ENCODE peak calls at places on chromosomes 4 and X, in four cellular contexts. X is prostate gland, B is SK-N-SH, D is HepG2. W is an unnamed sample.

GRCh38 chr4:153748378-153748777 is 11.4 kb downstream of the RNF175 start:
- DNase-seq in X (peak), D (no peak), B (peak), W (no peak)

GRCh38 chr4:101008503-101008902 is 338.8 kb downstream of the PPP3CA start:
- DNase-seq in B (no peak), X (no peak), D (peak), W (no peak)

GRCh38 chrX:20965270-20966044 is 408.8 kb upstream of the CNKSR2 start:
- DNase-seq in D (no peak), B (no peak), X (no peak), W (no peak)

GRCh38 chrX:154465601-154466000 is 7.5 kb downstream of the PLXNA3 start:
- DNase-seq in D (no peak), X (no peak), B (no peak), W (no peak)

GRCh38 chr4:6360385-6360784 is 90.7 kb downstream of the WFS1 start:
- DNase-seq in B (peak), X (no peak), D (no peak), W (no peak)

GRCh38 chrX:32877592-32877991 is 333.8 kb downstream of the DMD start:
- DNase-seq in D (no peak), X (peak), B (no peak), W (no peak)

GRCh38 chr4:155705664-155706063 is 39.0 kb downstream of the GUCY1A1 start:
- DNase-seq in X (no peak), D (peak), B (no peak), W (peak)

GRCh38 chr4:38935391-38936073 is 67.9 kb downstream of the FAM114A1 start:
- DNase-seq in D (no peak), X (no peak), B (no peak), W (no peak)

GRCh38 chr4:101346312-101346561 is 1.1 kb downstream of the PPP3CA start:
- DNase-seq in D (peak), B (peak), X (peak), W (no peak)

GRCh38 chrX:31213941-31214340 is 142.1 kb upstream of the FTHL17 start:
- DNase-seq in D (no peak), B (peak), X (no peak), W (peak)

GRCh38 chrX:115709039-115709438 is 148.1 kb downstream of the PLS3 start:
- DNase-seq in D (no peak), X (no peak), B (no peak), W (no peak)

GRCh38 chrX:119853449-119853848 is 686 bp upstream of the UPF3B start:
- DNase-seq in B (no peak), X (no peak), D (no peak), W (no peak)

GRCh38 chr4:127622923-127623754 is 9.6 kb upstream of the INTU start:
- DNase-seq in X (peak), B (peak), D (peak), W (peak)

GRCh38 chr4:17142232-17142711 is 243.8 kb upstream of the LDB2 start:
- DNase-seq in D (no peak), B (no peak), X (no peak), W (peak)

DNA sequence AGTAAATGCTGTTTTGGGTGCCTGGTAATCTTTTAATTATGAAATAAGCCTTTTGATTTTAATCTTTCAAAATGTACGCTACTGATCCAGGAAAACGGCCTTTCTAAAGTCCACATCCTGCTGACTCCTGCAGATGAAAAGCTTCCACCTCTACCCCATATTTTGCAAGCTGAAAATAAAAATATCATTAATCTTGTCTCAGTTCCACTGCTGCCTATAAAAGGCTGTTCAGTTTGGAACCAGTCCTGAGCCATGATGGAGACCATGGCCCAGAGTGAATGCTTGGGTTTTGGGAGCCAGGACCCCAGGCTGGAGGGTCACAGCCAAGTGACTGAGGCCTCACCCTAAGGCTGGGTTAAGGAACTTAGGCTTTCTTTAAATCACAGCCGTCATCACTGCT is 110.8 kb downstream of the AFF1 start:
- DNase-seq in B (no peak), X (no peak), D (no peak), W (no peak)
- TF ChIP-seq POLR2AphosphoS5 in B (no peak), X (no peak), D (no peak), W (no peak)

DNA sequence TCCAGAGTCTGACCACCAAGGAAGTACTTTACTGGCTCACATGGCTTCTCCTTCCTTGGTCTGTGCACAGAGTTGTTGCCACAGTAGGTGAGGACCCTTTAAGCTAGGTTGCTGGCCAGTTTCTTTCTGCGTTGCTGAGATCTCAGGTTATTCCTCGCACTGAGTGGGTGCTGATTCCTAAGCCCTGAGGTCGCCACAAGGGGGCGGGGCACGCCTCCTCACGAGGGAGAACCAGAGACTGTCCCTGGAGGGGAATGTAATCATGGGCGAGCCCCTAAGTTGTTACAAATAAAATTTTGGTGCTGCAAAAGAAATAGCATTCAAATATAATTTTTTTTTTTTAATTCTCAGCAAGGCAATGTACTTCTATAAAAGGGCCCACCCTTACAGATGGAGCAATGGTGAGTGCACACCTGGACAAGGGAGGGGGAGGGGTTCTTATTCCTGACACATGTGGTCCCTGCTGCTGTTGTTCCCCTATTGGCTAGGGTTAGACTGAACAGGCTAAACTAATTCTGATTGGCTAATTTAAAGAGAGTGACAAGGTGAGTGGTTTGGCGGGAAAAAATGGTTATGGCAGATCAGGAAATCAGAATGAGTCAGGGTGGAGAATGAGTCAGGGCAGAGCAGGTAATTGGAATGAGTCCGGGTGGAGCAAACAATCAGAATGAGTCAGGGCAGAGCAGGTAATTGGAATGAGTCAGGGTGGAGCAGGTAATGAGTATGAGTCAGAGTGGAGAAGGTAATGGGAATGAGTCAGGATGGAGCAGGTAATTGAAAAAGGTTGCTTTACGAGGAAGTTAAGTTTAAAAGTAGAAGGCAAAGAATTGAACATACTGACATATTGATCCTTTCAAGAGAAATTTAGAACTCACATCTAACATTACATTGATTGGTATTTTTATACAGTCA is 107.5 kb downstream of the VSIG4 start:
- DNase-seq in B (peak), X (no peak), D (peak), W (no peak)
- TF ChIP-seq POLR2AphosphoS5 in B (no peak), X (no peak), D (no peak), W (no peak)

GRCh38 chrX:2401590-2402360 is 99.0 kb downstream of the DHRSX start:
- DNase-seq in B (no peak), X (peak), D (peak), W (no peak)
- TF ChIP-seq POLR2AphosphoS5 in B (no peak), X (peak), D (no peak), W (no peak)

DNA sequence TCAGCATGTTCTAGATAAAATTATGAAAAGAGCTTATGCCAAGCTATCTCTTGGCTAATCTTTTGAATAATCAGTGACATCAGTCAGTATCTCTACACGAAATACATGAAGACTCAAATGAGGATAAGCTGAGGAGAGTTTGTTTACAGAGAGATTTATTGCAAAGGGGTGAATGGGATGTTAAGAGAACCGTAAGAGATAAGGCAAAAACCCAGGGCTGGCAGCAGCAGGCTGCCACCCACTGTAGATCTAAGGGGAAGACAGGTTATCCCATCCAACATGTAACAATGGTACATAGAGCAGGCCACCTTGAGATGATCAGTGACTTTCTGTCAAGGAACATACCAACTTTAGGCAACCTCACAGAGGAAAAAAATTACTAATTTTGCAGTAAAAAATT is 432.1 kb upstream of the NR3C2 start:
- DNase-seq in D (no peak), X (no peak), B (no peak), W (no peak)
- TF ChIP-seq POLR2AphosphoS5 in D (no peak), X (no peak), B (no peak), W (no peak)

DNA sequence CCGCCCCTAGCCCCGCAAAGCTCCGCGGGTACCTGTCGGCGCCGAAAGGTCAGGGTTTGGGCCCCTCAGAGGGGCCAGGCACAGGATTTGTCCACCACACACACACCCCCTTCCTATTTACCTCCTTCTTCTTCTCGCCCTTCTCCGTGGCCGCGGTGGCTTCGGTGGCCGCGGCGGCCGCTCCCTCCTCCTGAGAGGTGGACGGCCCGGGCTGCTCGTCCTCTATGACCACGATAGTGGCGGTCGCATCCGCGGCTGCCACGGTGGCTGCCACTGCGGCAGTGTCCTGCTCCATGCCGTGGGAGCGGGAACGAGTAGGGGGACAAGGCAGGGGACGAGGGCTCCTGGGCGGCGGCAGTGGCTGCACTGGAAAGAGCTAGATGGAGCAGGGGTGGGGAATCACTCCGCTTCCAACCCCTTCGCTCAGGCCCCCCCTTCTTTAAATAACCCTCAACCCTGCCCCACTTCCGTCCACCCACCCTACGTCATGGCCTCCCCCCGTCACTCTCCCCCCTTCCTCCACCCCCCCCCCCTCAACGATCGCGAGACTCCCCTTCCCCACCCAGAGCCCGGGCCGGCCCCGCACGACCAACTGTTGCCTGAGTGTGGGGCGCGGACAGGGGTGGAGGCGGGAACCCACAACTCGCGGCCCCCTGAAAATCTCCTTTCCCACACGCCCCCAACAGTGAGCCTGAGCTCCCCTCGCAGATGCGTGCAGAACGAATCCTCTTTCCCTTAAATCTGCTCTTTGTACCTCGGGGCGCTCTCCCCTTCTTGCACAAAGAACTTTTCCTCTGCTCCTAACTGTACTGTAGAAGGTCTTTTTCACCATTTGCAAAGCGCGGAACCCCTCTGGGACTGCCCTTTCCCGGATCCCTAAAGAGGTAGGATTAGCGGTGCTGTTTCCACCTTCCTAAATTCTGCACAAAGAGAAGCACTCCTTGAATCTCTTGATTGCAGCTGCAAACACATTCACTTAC is at the start of gene SMARCA1:
- DNase-seq in D (peak), X (peak), B (peak), W (peak)
- TF ChIP-seq POLR2AphosphoS5 in D (peak), X (no peak), B (peak), W (no peak)

DNA sequence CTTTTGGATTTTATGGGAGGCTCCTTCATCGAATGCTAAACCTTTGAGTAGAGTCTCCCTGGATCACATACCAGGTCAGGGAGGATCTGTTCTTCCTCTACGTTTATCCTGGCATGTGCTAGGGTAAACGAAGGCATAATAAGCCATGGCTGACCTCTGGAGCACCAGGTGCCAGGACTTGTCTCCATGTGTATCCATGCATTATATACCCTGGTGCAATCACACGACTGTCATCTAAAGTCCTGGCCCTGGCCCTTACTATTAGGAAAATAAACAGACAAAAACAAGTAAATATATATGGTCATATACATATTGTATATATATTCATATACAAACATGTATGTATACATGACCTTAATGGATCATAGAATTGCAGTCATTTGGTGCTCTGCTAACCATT is 21.2 kb downstream of the EREG start:
- DNase-seq in D (no peak), X (no peak), B (no peak), W (no peak)
- TF ChIP-seq POLR2AphosphoS5 in D (no peak), X (no peak), B (no peak), W (no peak)

DNA sequence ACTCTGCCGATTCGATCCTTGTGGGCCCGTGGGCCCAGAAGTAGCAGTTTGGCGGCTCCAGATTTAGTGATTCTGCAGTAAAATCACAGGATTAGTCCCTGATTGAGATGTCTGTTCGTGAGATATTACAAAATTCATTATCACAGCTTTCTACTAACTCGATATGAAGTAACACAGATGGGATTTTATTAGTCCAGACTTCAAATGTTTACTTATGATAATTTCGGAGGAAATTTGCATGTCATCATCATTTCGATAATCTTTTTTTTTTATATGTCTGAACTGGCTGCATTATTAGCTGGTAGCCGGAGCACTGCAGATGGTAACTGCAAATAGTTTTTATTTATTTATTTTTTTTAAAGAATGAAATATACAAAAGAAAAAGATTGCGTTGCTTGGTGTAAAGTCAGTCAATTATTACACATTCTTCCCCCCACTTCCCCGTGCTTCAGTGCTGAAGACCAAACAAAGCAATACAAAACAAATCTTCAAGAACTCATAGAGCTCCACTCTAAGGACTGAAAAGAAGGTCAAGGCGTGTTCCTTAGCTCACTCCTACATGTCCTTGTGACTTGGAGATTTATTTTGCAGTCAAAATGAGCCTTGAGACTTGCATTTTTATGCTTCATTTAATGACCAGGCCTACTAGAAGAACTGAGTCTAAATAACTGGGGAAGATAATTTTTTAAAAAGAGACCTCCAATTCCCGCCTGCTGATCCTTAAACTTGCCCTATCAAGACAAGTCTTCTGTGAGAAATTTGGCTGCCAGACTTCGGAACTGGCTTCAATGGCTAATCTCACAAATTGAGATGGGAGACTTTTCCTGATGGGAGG is 11.7 kb upstream of the PITX2 start:
- DNase-seq in B (no peak), D (no peak), X (no peak), W (no peak)
- TF ChIP-seq POLR2AphosphoS5 in B (no peak), D (no peak), X (no peak), W (no peak)

DNA sequence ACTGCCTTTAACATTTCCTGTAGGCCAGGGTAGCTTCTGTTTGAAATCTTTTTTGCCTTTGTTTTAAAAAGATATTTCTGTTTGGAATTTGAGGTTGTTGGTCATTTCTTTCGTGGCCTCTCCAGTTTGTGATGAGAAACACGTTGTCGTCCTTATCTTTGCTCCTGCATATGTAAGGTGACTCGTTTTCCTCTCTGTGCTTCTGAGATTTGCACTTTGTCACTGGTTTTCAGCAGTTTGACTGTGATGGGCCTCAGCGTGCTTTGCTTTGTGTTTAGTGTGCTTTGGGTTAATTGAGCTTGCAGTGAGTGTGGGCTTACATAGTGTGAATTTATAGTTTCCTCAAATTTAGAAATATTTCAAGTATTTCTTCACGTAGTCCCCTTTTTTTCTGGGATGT is 81.5 kb downstream of the FAM193A start:
- DNase-seq in D (no peak), X (no peak), B (no peak), W (peak)
- TF ChIP-seq POLR2AphosphoS5 in D (no peak), X (no peak), B (no peak), W (no peak)

DNA sequence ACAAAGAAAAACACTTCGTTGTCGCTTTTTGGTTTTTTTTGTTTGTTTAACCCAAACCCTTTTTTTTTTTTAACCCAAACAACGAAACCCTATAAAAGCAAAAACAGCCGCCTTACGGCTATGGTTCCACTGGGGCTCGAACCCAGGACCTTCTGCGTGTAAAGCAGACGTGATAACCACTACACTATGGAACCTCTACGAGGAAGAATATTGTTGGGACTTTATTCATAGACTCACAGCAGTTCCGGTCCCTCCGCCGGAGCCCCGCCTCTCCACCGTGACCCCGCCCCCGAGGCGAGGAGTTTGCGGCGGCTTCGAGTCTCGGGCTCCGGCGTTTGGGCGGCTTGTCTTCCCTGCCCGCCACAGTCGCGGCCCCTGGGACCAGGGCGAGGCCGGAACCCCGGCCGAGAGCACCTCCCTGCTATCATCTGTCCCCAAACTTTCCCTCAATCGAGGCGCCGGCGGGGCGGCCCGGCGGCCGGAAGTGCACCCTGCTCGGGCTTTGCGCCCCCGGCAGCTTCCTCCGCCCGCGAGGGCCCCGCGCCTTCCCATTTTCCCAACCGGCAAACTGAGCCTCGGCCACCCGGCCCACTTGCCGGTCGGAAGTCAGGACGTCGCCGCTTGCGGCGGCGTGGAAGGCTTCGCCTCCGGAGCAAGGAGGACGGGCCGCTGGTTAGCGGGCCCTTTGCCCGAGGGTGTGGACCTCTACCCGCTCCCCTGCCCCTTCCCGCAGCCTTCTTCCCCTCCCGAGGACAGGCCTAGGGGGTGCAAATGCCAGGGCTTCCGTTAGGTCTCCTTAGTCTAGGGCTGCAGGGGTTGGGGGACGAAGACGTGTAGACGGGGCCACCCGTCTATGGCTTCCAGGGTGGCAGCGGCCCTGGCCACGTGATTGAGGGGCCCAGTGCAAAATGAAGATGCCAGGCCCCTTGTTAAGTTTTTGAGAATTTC is 3.2 kb upstream of the RS1 start:
- DNase-seq in X (peak), D (peak), B (peak), W (peak)
- TF ChIP-seq POLR2AphosphoS5 in X (peak), D (no peak), B (no peak), W (no peak)